ENCODE peak calls at places on chromosome 10, in five cellular contexts. G is ovary, D is GM12878, R is sigmoid colon, I is suprapubic skin. A is an unnamed sample.

GRCh38 chr10:15748137-15748536 is 28.4 kb upstream of the ITGA8 start:
- DNase-seq in I (no peak), G (no peak), R (no peak), D (no peak), A (no peak)

GRCh38 chr10:52864459-52865106 is 92.0 kb upstream of the MBL2 start:
- DNase-seq in G (no peak), I (no peak), D (no peak), R (no peak), A (no peak)

GRCh38 chr10:49404321-49404878 is 8.5 kb upstream of the DRGX start:
- DNase-seq in I (no peak), D (no peak), G (no peak), R (peak; percentile 30), A (no peak)

GRCh38 chr10:87661861-87662785 is 2.4 kb downstream of the PAPSS2 start:
- DNase-seq in R (no peak), D (no peak), G (no peak), I (no peak), A (no peak)

GRCh38 chr10:103759100-103759781 is 96.1 kb downstream of the SH3PXD2A start:
- DNase-seq in I (no peak), R (peak; percentile 80), D (no peak), G (no peak), A (no peak)

GRCh38 chr10:3935141-3935540 is 150.1 kb upstream of the KLF6 start:
- DNase-seq in G (peak; percentile 67), D (peak; percentile 92), I (no peak), R (no peak), A (no peak)

GRCh38 chr10:63522129-63522687 is 1.0 kb downstream of the REEP3 start:
- DNase-seq in R (no peak), G (no peak), D (no peak), I (no peak), A (no peak)

GRCh38 chr10:69866688-69867461 is 65.2 kb downstream of the COL13A1 start:
- DNase-seq in G (peak; percentile 40), D (no peak), I (no peak), R (peak; percentile 75), A (no peak)

GRCh38 chr10:21531164-21531563 is 2.9 kb upstream of the MLLT10 start:
- DNase-seq in G (no peak), D (no peak), I (no peak), R (no peak), A (no peak)

GRCh38 chr10:61016007-61016406 is 72.0 kb upstream of the RHOBTB1 start:
- DNase-seq in R (no peak), I (no peak), G (no peak), D (no peak), A (no peak)

GRCh38 chr10:124710266-124710881 is 33.8 kb downstream of the FAM53B start:
- DNase-seq in G (no peak), I (no peak), R (no peak), D (no peak), A (no peak)

GRCh38 chr10:79148452-79149344 is 79.9 kb downstream of the ZMIZ1 start:
- DNase-seq in I (peak; percentile 88), G (peak; percentile 72), D (no peak), R (peak; percentile 89), A (no peak)

GRCh38 chr10:78757542-78757941 is 311.2 kb upstream of the ZMIZ1 start:
- DNase-seq in R (no peak), I (no peak), G (no peak), D (no peak), A (no peak)

GRCh38 chr10:97534746-97535367 is 36.1 kb downstream of the UBTD1 start:
- DNase-seq in I (no peak), G (no peak), R (no peak), D (no peak), A (no peak)

GRCh38 chr10:125343118-125343752 is 182.9 kb upstream of the CTBP2 start:
- DNase-seq in D (no peak), R (no peak), I (no peak), G (peak; percentile 20), A (no peak)

GRCh38 chr10:3534433-3534832 is 250.6 kb downstream of the KLF6 start:
- DNase-seq in D (no peak), R (no peak), I (no peak), G (no peak), A (no peak)

GRCh38 chr10:107544706-107545520 is 380.4 kb upstream of the SORCS1 start:
- DNase-seq in D (no peak), G (no peak), I (no peak), R (no peak), A (no peak)

GRCh38 chr10:87658858-87659555 is 671 bp upstream of the PAPSS2 start:
- DNase-seq in D (no peak), R (no peak), I (no peak), G (no peak), A (no peak)

GRCh38 chr10:55629792-55630490 is 731.1 kb downstream of the ZWINT start:
- DNase-seq in D (no peak), I (peak; percentile 59), G (no peak), R (no peak), A (no peak)

GRCh38 chr10:76422769-76423168 is 991.3 kb downstream of the LRMDA start:
- DNase-seq in D (no peak), I (no peak), R (no peak), G (no peak), A (no peak)

GRCh38 chr10:87547734-87548311 is 43.1 kb downstream of the MINPP1 start:
- DNase-seq in R (no peak), I (no peak), G (no peak), D (no peak), A (no peak)

GRCh38 chr10:44394696-44395383 is 9.9 kb upstream of the CXCL12 start:
- DNase-seq in I (no peak), D (no peak), R (peak; percentile 35), G (no peak), A (peak; percentile 84)

GRCh38 chr10:52466464-52466863 is 152.4 kb downstream of the DKK1 start:
- DNase-seq in G (no peak), R (no peak), D (no peak), I (no peak), A (no peak)

GRCh38 chr10:93874309-93875031 is 19.3 kb upstream of the SLC35G1 start:
- DNase-seq in I (no peak), G (no peak), D (no peak), R (no peak), A (no peak)

GRCh38 chr10:61476529-61476928 is 23.3 kb upstream of the TMEM26 start:
- DNase-seq in I (no peak), D (no peak), G (no peak), R (no peak), A (no peak)

GRCh38 chr10:127887497-127888415 is 5.0 kb downstream of the CLRN3 start:
- DNase-seq in I (no peak), R (no peak), D (no peak), G (no peak), A (peak; percentile 78)

GRCh38 chr10:112956631-112957350 is 6.7 kb downstream of the TCF7L2 start:
- DNase-seq in G (no peak), R (peak; percentile 59), I (no peak), D (no peak), A (no peak)

GRCh38 chr10:6211341-6212265 is 8.9 kb downstream of the PFKFB3 start:
- DNase-seq in I (no peak), D (no peak), R (peak; percentile 86), G (peak; percentile 56), A (no peak)

GRCh38 chr10:29499993-29500537 is 134.7 kb downstream of the SVIL start:
- DNase-seq in G (no peak), D (no peak), R (no peak), I (no peak), A (no peak)

GRCh38 chr10:77478248-77478963 is 159.2 kb downstream of the KCNMA1 start:
- DNase-seq in R (no peak), G (no peak), I (no peak), D (no peak), A (no peak)

GRCh38 chr10:61869772-61870520 is 31.6 kb upstream of the ARID5B start:
- DNase-seq in R (no peak), D (no peak), G (no peak), I (no peak), A (no peak)

DNA sequence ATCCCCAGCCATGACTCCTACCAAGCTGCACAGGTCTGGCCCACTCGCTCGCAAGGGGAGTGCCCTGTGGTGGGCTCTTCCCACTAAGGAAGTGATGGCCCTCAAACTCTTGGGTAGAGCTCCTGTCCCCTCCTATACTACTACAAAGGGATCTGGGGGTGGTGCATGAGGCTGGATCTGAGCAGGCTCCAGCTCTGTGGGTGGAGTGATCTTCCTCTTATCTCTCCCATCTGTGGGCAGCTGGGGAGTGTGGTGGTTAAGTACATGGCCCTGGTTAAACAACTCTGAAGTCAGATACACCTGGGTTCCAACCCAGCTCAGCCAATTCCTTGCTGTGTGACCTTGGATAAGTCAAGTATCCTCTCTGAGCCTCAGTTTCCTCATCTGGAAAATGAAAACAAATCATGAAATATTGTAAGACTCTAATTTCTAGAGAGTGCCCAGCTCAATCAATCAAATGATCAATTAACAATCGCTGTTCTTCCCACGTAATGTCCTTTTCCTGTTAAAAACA is 17.4 kb downstream of the DDIT4 start:
- DNase-seq in G (no peak), I (no peak), D (no peak), R (no peak), A (no peak)
- H3K27ac ChIP-seq in G (no peak overlapping the region), I (no peak overlapping the region), D (no peak overlapping the region), R (no peak overlapping the region), A (no peak overlapping the region)

DNA sequence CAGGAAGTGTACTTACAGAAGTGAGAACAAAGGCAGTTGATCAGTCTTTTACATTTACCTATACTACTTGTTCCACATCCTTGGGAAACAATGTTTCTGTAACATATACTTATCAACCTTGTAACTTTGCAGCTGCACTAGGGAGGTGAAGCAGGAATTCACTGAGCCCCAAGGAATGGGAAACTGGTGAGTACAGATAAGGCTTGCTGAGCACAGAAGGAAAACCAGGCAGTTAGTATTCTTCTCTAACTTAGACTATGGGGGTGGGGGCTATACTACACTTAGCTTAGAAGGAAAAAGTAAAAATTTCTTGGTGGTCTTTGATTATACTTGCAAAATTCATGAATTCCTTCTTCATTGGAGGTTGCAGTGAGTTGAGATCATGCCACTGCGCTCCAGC is 6.9 kb upstream of the ZNF33A start:
- DNase-seq in D (no peak), I (no peak), G (no peak), R (no peak), A (no peak)
- TF ChIP-seq EP300 in D (no peak), I (no peak), G (no peak), R (no peak), A (no peak)

DNA sequence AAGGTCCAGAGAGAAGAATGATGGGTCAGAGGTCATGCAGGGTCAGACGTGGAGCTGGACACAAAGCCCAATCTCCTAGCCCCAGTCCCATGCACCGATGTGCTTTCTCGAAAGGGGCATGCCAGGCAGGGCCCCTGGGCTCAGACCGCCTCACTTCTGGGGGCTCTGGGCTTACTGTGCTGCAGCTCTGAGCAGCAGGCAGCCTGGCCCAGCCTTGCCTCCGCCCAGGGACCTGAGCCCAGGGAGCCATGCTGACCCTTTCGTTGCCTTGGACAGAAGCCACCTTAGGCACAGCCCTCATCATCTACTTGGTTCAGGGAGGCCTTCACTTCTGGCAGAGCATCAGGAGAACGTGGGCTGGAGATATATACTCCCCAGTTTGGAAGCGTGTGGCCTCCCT is 161.2 kb downstream of the GRK5 start:
- DNase-seq in R (no peak), I (no peak), G (no peak), D (no peak), A (no peak)
- H3K27ac ChIP-seq in R (no peak overlapping the region), I (peak overlapping the region; percentile 85), G (peak overlapping the region; percentile 76), D (peak overlapping the region; percentile 72), A (peak overlapping the region; percentile 83)

DNA sequence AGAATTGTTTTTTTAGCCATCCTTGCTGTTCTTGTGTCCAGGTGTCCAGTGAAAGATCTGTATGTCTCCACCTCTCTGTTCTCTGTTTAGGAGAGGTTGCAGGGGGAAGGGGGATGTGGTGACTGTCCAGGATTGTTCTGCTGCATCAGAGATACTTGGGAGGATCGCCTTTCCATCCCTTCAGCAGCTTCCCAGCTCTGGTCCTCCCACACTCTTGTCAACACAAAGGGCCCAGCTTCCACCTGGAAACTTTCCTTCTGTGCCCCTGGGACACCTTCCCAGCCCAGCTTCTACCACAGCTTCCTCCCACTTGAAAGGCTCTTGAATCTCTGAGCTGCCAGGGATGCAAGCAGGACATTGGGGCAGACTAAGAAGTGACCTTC is 82.0 kb upstream of the SLF2 start:
- DNase-seq in R (no peak), D (no peak), I (no peak), G (no peak), A (no peak)
- TF ChIP-seq EP300 in R (no peak), D (no peak), I (no peak), G (no peak), A (no peak)